ENCODE peak calls at places on chromosomes 13 and 19, in six cellular contexts. One of them, this sample, is unnamed. For H3K4me1, the result is how much of the 10 kb centered on the place peaks cover.

GRCh38 chr13:23655321-23655720 is 85.1 kb downstream of the TNFRSF19 start:
- DNase-seq in K562: no peak
- DNase-seq in left lung: no peak
- DNase-seq in Panc1: no peak
- DNase-seq in colonic mucosa: no peak
- DNase-seq in aorta: no peak
- DNase-seq in this sample: no peak

GRCh38 chr13:22061806-22062391 is 391.0 kb downstream of the FGF9 start:
- DNase-seq in Panc1: no peak
- DNase-seq in K562: no peak
- DNase-seq in aorta: no peak
- DNase-seq in left lung: no peak
- DNase-seq in colonic mucosa: no peak
- DNase-seq in this sample: no peak

GRCh38 chr19:35330475-35330874 is 1.5 kb downstream of the CD22 start:
- DNase-seq in aorta: no peak
- DNase-seq in colonic mucosa: no peak
- DNase-seq in Panc1: no peak
- DNase-seq in K562: no peak
- DNase-seq in left lung: peak
- DNase-seq in this sample: no peak

GRCh38 chr19:41276231-41276630 is 12.1 kb downstream of the HNRNPUL1 start:
- DNase-seq in left lung: no peak
- DNase-seq in colonic mucosa: no peak
- DNase-seq in Panc1: no peak
- DNase-seq in K562: no peak
- DNase-seq in aorta: no peak
- DNase-seq in this sample: no peak

GRCh38 chr19:3360494-3361383 is 5.6 kb upstream of the NFIC start:
- DNase-seq in K562: peak
- DNase-seq in aorta: peak
- DNase-seq in left lung: peak
- DNase-seq in Panc1: no peak
- DNase-seq in colonic mucosa: peak
- DNase-seq in this sample: peak

GRCh38 chr19:34350161-34350561 is 14.8 kb upstream of the GPI start:
- DNase-seq in aorta: no peak
- DNase-seq in colonic mucosa: no peak
- DNase-seq in K562: no peak
- DNase-seq in Panc1: no peak
- DNase-seq in left lung: no peak
- DNase-seq in this sample: no peak

GRCh38 chr13:58025821-58026220 is 394.3 kb downstream of the PCDH17 start:
- DNase-seq in aorta: no peak
- DNase-seq in colonic mucosa: no peak
- DNase-seq in K562: no peak
- DNase-seq in Panc1: no peak
- DNase-seq in left lung: no peak
- DNase-seq in this sample: no peak

GRCh38 chr13:32267836-32268439 is 47.2 kb downstream of the ZAR1L start:
- DNase-seq in colonic mucosa: peak
- DNase-seq in left lung: no peak
- DNase-seq in K562: no peak
- DNase-seq in aorta: no peak
- DNase-seq in Panc1: peak
- DNase-seq in this sample: no peak

GRCh38 chr13:45500492-45501174 is 35.9 kb downstream of the COG3 start:
- DNase-seq in aorta: no peak
- DNase-seq in K562: no peak
- DNase-seq in colonic mucosa: no peak
- DNase-seq in left lung: no peak
- DNase-seq in Panc1: no peak
- DNase-seq in this sample: no peak

GRCh38 chr19:15154002-15154612 is 46.7 kb downstream of the NOTCH3 start:
- DNase-seq in K562: peak
- DNase-seq in left lung: no peak
- DNase-seq in aorta: peak
- DNase-seq in Panc1: no peak
- DNase-seq in colonic mucosa: peak
- DNase-seq in this sample: no peak

GRCh38 chr19:46357846-46358583 is 11.1 kb downstream of the PPP5C start:
- DNase-seq in left lung: no peak
- DNase-seq in K562: no peak
- DNase-seq in colonic mucosa: no peak
- DNase-seq in aorta: no peak
- DNase-seq in Panc1: no peak
- DNase-seq in this sample: no peak

GRCh38 chr19:47049307-47049700 is 880 bp upstream of the TMEM160 start:
- DNase-seq in aorta: no peak
- DNase-seq in left lung: no peak
- DNase-seq in colonic mucosa: no peak
- DNase-seq in K562: no peak
- DNase-seq in Panc1: no peak
- DNase-seq in this sample: no peak

GRCh38 chr13:113342820-113343691 is 20.9 kb downstream of the GRTP1 start:
- DNase-seq in colonic mucosa: no peak
- DNase-seq in aorta: peak
- DNase-seq in K562: no peak
- DNase-seq in Panc1: no peak
- DNase-seq in left lung: peak
- DNase-seq in this sample: no peak

GRCh38 chr13:113584870-113585671 is 518 bp downstream of the TFDP1 start:
- DNase-seq in left lung: peak
- DNase-seq in aorta: peak
- DNase-seq in K562: peak
- DNase-seq in colonic mucosa: peak
- DNase-seq in Panc1: no peak
- DNase-seq in this sample: peak

GRCh38 chr19:16527971-16528521 is 14.2 kb downstream of the CHERP start:
- DNase-seq in left lung: no peak
- DNase-seq in colonic mucosa: no peak
- DNase-seq in K562: peak
- DNase-seq in aorta: no peak
- DNase-seq in Panc1: no peak
- DNase-seq in this sample: no peak

GRCh38 chr19:16531380-16531669 is 10.9 kb downstream of the CHERP start:
- DNase-seq in aorta: no peak
- DNase-seq in colonic mucosa: no peak
- DNase-seq in K562: no peak
- DNase-seq in left lung: no peak
- DNase-seq in Panc1: no peak
- DNase-seq in this sample: no peak

GRCh38 chr19:16527334-16527935 is 14.8 kb downstream of the CHERP start:
- DNase-seq in aorta: no peak
- DNase-seq in left lung: no peak
- DNase-seq in colonic mucosa: no peak
- DNase-seq in Panc1: no peak
- DNase-seq in K562: no peak
- DNase-seq in this sample: no peak

GRCh38 chr19:16530540-16531379 is 11.5 kb downstream of the CHERP start:
- DNase-seq in Panc1: no peak
- DNase-seq in aorta: no peak
- DNase-seq in K562: no peak
- DNase-seq in colonic mucosa: no peak
- DNase-seq in left lung: no peak
- DNase-seq in this sample: no peak

DNA sequence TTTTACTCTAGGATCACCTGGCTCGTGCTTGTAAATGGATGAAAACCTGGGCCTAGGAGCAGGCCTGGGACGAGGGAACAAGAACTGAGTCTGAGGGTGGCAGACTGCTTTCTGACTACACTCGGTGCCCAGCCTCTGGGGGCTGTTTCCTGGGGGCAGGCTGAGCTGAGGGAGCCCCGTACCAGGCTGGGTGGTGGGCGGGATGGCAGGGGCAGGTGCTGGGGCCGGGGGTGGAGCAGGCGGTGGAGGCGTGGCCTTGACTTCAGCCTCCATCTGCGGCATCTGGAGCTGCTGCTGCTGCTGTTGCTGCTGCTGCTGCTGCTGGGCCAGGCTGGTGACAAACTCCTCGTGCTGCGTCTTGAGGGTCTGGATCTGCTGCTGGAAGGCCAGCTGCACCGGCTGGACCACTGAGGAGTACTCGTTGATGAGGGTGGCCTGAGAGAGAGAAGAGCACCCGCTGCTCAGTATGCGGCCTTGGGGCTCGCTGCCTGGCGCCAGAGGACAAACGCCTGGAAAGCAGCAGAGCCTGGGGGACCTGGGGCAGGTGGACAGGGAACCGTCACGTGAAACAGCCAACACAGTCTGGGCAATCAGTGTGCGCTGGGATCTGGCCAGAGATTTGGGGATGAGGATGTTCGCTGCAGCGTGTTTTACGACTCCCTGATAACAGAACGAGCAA is 12.6 kb downstream of the CHERP start:
- DNase-seq in K562: no peak
- DNase-seq in left lung: no peak
- DNase-seq in colonic mucosa: no peak
- DNase-seq in aorta: no peak
- DNase-seq in Panc1: no peak
- DNase-seq in this sample: no peak
- H3K4me1 ChIP-seq in K562: under half
- H3K4me1 ChIP-seq in left lung: under half
- H3K4me1 ChIP-seq in colonic mucosa: under half
- H3K4me1 ChIP-seq in aorta: under half
- H3K4me1 ChIP-seq in Panc1: under half
- H3K4me1 ChIP-seq in this sample: under half

DNA sequence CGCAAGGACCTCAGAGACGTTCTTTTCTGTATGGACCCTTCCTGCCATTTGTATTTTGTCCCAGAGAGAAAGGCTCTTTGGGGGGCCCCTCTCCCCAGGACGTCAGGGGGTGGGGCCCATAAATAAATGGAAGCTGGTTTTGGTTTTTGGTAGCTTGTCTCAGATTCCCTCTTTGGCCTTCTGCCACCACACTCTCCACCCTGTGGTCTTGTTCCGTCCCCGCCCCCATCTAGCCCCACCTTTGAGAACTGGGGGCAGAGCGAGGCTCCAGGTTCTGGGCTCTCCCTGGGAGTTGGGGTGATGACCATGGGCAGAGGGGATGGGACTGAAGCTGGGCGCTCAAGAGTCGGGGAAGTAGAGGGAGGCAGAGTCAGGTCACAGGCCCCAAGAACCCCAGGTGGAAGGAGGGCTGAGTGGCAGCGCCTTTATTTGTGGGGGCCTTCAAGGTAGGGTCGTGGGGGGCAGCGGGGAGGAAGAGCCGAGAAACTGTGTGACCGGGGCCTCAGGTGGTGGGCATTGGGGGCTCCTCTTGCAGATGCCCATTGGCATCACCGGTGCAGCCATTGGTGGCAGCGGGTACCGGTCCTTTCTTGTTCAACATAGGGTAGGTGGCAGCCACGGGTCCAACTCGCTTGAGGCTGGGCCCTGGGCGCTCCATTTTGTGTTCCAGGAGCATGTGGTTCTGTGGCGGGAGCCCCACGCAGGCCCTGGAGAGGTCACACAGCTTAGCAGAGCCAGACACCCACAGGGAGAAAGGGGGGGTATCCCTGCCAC is 3.3 kb downstream of the ISYNA1 start:
- DNase-seq in Panc1: no peak
- DNase-seq in K562: peak
- DNase-seq in left lung: peak
- DNase-seq in colonic mucosa: no peak
- DNase-seq in aorta: no peak
- DNase-seq in this sample: no peak
- H3K4me1 ChIP-seq in Panc1: under half
- H3K4me1 ChIP-seq in K562: under half
- H3K4me1 ChIP-seq in left lung: under half
- H3K4me1 ChIP-seq in colonic mucosa: under half
- H3K4me1 ChIP-seq in aorta: under half
- H3K4me1 ChIP-seq in this sample: under half

DNA sequence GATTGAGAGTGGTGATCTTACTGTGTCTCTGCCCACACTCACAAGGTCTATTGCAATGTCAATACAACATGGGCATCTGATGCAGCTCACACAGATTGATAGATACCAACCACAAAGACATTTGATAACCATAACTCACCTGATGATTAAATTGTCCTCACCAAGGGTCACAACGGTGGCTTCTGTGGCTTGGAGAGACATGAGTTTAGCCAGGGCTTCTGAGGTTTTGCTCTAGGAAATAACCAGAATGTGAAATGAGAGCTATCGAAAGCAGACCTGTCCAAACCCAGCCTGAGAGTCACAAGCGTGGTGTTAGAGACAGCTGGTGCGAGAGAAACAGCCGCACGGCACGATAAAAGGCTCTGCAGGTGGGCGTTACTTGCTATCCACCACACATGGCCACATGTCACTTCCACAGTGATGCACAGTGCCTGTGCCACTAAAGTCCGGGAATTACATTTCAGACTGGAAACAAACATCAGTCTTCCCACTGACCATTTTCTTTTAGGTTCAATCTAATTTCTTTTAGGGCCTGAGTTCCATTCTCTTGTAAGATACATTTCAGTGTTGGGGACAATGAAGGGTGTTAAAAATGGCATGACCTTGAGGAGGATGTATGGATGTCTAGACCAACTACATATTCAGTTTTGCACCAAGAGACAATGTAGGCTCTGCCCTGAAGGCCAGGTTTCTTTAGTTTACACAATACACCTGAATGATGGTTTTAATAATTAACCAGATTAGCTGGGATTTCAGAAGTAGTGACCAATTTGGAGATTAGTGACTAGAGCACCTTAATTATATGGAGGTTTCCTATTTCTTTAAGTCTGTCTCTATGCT is 53.7 kb downstream of the ATP7B start:
- DNase-seq in Panc1: no peak
- DNase-seq in K562: peak
- DNase-seq in left lung: no peak
- DNase-seq in aorta: no peak
- DNase-seq in colonic mucosa: no peak
- DNase-seq in this sample: no peak
- H3K4me1 ChIP-seq in Panc1: under half
- H3K4me1 ChIP-seq in K562: half or more
- H3K4me1 ChIP-seq in left lung: under half
- H3K4me1 ChIP-seq in aorta: under half
- H3K4me1 ChIP-seq in colonic mucosa: under half
- H3K4me1 ChIP-seq in this sample: under half

DNA sequence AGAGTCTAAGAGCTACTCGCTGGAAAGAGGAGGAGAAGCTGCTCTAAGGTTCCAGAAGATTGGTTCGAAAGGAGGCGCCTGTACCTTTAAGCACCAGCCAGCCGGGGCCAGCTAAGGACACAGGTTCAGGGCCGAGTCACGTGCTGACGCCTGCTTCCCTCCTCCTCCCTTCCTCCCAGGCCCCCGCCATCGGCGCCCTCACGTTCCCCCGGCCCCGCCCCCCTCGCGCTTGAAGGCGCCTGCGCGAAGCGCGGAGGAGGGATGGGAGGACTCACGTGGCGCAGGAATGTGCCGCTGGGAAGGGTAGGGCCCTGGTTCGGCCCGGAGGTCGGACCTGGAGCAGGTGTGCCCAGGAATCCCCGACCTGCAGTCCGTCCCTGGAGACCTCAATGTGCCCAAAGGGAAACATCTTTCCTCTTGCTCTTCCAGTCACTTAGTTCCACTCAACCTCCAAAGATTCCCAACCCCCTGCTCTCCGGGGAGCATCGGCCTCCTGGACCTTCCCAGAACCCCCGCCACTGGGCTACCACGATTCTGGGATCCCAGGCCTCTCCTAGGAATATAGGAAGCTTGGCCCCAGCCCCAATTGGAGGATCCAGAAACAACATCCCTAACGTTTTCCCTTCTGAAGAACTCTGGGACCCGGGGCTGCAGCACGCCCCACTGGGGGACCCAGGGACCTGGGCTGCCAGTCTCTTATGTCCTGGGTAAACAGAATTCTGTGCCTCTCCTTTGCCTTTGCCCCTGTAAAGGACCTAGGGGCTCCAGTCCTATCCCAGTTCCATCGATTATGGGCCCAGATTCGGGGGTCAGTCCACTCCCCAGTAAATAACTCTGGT is 2.5 kb downstream of the DBP start:
- DNase-seq in aorta: peak
- DNase-seq in Panc1: no peak
- DNase-seq in K562: peak
- DNase-seq in colonic mucosa: peak
- DNase-seq in left lung: peak
- DNase-seq in this sample: peak
- H3K4me1 ChIP-seq in aorta: under half
- H3K4me1 ChIP-seq in Panc1: under half
- H3K4me1 ChIP-seq in K562: under half
- H3K4me1 ChIP-seq in colonic mucosa: under half
- H3K4me1 ChIP-seq in left lung: under half
- H3K4me1 ChIP-seq in this sample: half or more

This sample was measured in heart left ventricle.